ENCODE peak calls at places on chromosome 16, in four cellular contexts. B is endothelial cell of umbilical vein, Y is mammary epithelial cell, O is IMR-90. W is an unnamed sample. For H4K20me1, the result is how much of the 10 kb centered on the place peaks cover.

GRCh38 chr16:69940676-69941075 is 10.5 kb upstream of the CLEC18A start:
- DNase-seq in B (no peak), O (no peak), Y (no peak), W (no peak)

GRCh38 chr16:87040169-87041117 is 276.7 kb downstream of the C16orf95 start:
- DNase-seq in O (no peak), Y (no peak), B (no peak), W (no peak)

GRCh38 chr16:1333149-1333812 is at the start of gene BAIAP3:
- DNase-seq in B (no peak), O (no peak), Y (no peak), W (no peak)

GRCh38 chr16:30665155-30665829 is 7.1 kb downstream of the FBRS start:
- DNase-seq in Y (no peak), B (no peak), O (no peak), W (no peak)

GRCh38 chr16:27315333-27316037 is 1.7 kb downstream of the IL4R start:
- DNase-seq in B (peak), O (peak), Y (peak), W (peak)

GRCh38 chr16:89096768-89097527 is 3.3 kb downstream of the ACSF3 start:
- DNase-seq in Y (no peak), O (peak), B (no peak), W (no peak)

GRCh38 chr16:80084614-80085013 is 456.2 kb upstream of the DYNLRB2 start:
- DNase-seq in O (no peak), B (no peak), Y (peak), W (no peak)

GRCh38 chr16:7303677-7304200 is 28.9 kb upstream of the RBFOX1 start:
- DNase-seq in B (no peak), Y (no peak), O (no peak), W (no peak)

GRCh38 chr16:69563605-69564580 is 1.9 kb upstream of the NFAT5 start:
- DNase-seq in O (peak), B (peak), Y (peak), W (no peak)

GRCh38 chr16:10408824-10409381 is 23.0 kb downstream of the ATF7IP2 start:
- DNase-seq in O (no peak), B (peak), Y (no peak), W (peak)

GRCh38 chr16:1731603-1732002 is 25.6 kb downstream of the MAPK8IP3 start:
- DNase-seq in Y (no peak), O (no peak), B (no peak), W (no peak)

GRCh38 chr16:2511128-2511785 is 2.5 kb upstream of the ATP6V0C start:
- DNase-seq in O (peak), Y (no peak), B (peak), W (no peak)

GRCh38 chr16:12558641-12559040 is 245.0 kb downstream of the CPPED1 start:
- DNase-seq in B (no peak), Y (no peak), O (no peak), W (no peak)

GRCh38 chr16:714558-715447 is at the start of gene METRN:
- DNase-seq in O (peak), Y (peak), B (peak), W (peak)

GRCh38 chr16:11794447-11794846 is 2.6 kb downstream of the ZC3H7A start:
- DNase-seq in O (no peak), B (peak), Y (no peak), W (no peak)

GRCh38 chr16:80147021-80147680 is 393.6 kb upstream of the DYNLRB2 start:
- DNase-seq in B (no peak), Y (no peak), O (no peak), W (no peak)

GRCh38 chr16:88017551-88018101 is 66.4 kb downstream of the BANP start:
- DNase-seq in B (no peak), Y (no peak), O (no peak), W (no peak)

GRCh38 chr16:1942810-1943726 is at the start of gene MSRB1:
- DNase-seq in B (peak), Y (peak), O (peak), W (peak)

GRCh38 chr16:67170168-67170947 is at the start of gene NOL3:
- DNase-seq in B (peak), O (peak), Y (peak), W (peak)

GRCh38 chr16:24996731-24997130 is 18.4 kb downstream of the ARHGAP17 start:
- DNase-seq in Y (no peak), O (no peak), B (no peak), W (no peak)

GRCh38 chr16:24995469-24995868 is 19.7 kb downstream of the ARHGAP17 start:
- DNase-seq in B (no peak), O (no peak), Y (no peak), W (no peak)

GRCh38 chr16:24995033-24995432 is 20.1 kb downstream of the ARHGAP17 start:
- DNase-seq in B (no peak), O (no peak), Y (no peak), W (no peak)

GRCh38 chr16:24997665-24998064 is 17.5 kb downstream of the ARHGAP17 start:
- DNase-seq in O (no peak), B (no peak), Y (no peak), W (no peak)

GRCh38 chr16:24996301-24996700 is 18.9 kb downstream of the ARHGAP17 start:
- DNase-seq in O (no peak), Y (no peak), B (no peak), W (no peak)
- H4K20me1 ChIP-seq in O (under half), Y (under half), B (under half), W (half or more)

GRCh38 chr16:19710191-19710908 is 7.7 kb downstream of the KNOP1 start:
- DNase-seq in B (peak), Y (no peak), O (no peak), W (no peak)
- H4K20me1 ChIP-seq in B (under half), Y (under half), O (under half), W (half or more)

GRCh38 chr16:8962393-8963009 is 1.2 kb downstream of the USP7 start:
- DNase-seq in Y (peak), B (peak), O (no peak), W (peak)
- H4K20me1 ChIP-seq in Y (under half), B (under half), O (half or more), W (half or more)

GRCh38 chr16:21233521-21234150 is at the start of gene ANKS4B:
- DNase-seq in O (no peak), Y (no peak), B (no peak), W (no peak)
- H4K20me1 ChIP-seq in O (under half), Y (under half), B (under half), W (under half)

GRCh38 chr16:85475691-85476300 is 137.3 kb upstream of the GSE1 start:
- DNase-seq in B (no peak), Y (no peak), O (no peak), W (no peak)
- H4K20me1 ChIP-seq in B (under half), Y (under half), O (half or more), W (under half)

DNA sequence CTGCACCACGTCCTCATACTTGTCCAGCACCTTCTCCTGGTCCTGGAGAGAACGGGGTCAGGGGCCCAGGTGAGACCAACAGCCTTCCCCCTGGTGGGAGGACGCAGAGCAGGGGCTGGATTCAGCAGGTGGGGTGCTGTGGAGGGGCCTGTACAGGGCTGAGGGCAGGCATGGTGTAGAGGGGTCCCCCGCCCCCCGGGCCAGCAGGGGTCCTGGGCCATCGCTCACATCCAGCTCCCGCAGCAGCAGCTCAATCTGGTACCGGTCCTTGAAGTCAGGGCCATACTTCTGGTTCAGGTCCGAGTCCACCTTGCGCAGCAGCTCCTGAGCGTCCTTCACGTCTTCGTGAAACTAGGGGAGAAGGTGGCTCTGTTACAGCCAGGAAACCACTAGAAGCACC is 41.6 kb downstream of the PPL start:
- DNase-seq in B (no peak), O (no peak), Y (no peak), W (no peak)
- H4K20me1 ChIP-seq in B (under half), O (under half), Y (under half), W (under half)

GRCh38 chr16:52742052-52742451 is 195.1 kb upstream of the TOX3 start:
- DNase-seq in Y (no peak), O (no peak), B (no peak), W (no peak)
- H4K20me1 ChIP-seq in Y (under half), O (under half), B (under half), W (under half)

GRCh38 chr16:17145029-17145428 is 325.7 kb downstream of the XYLT1 start:
- DNase-seq in Y (no peak), B (no peak), O (no peak), W (no peak)
- H4K20me1 ChIP-seq in Y (under half), B (under half), O (under half), W (under half)

DNA sequence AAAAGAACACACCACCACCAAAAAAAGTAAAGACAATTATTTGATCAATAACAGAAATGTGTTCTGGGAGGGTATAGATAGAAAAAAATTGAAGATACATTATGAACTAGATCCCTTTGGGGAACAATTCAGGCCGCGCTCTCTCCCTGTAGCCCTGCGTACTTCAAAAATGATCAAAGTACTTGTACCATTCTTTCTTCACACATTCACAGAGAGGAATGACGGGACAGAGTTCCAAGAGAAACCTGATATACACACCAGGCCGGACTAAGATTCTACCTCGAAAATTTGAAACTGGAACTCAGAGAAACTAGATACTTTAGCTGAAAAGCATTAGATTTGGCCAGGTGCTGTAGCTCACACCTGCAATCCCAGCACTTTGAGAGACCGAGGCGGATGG is 50.0 kb downstream of the CNOT1 start:
- DNase-seq in B (no peak), Y (no peak), O (no peak), W (no peak)
- H4K20me1 ChIP-seq in B (under half), Y (under half), O (under half), W (under half)

DNA sequence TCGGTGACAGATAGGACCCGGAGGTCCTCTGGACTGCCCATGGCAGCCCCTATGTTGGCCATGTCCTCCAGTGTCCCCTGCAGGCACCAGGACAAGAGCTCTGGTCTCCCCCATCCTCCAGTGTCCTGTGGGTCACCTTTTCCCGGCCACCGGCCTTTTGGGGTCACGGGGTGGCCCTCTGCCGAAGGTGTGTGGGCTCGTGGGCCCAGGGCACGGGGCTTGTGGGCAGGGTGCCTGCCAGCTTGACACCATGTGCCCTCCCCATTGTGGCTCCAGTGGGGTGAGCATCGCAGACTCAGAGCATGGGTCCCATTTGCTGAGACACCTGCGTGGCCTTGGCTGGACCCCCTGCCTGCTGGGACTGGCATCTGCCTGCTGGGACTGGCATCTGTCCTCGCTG is 18.1 kb downstream of the GSE1 start:
- DNase-seq in Y (no peak), B (no peak), O (no peak), W (no peak)
- H4K20me1 ChIP-seq in Y (under half), B (under half), O (half or more), W (half or more)